ENCODE peak calls at places on chromosomes 3 and 15, in eight cellular contexts. A is mesenchymal stem cell; N is GM12891; M is AML-193; J is activated T-helper 2 cell treated with anti-CD3 and anti-CD28 coated beads, Interferon-gamma antibody, Interleukin-2, Interleukin-4, amounts not matched to agents 10 μg/mL and 5 μg/mL and 100 μg/mL, durations not matched to agents 14 hours and 24 hours and 36 hours; P is skeletal muscle cell; B is LoVo; F is activated CD4-positive, alpha-beta T cell treated with anti-CD3 and anti-CD28 coated beads for 1 hour. X is an unnamed sample.
A peak's percentile ranks its signal among the peaks of the same experiment; 100 is the strongest.

GRCh38 chr3:24365168-24365567 is 129.5 kb downstream of the THRB start:
- DNase-seq in A (peak; percentile 85), N (no peak), M (no peak), J (no peak), P (peak; percentile 71), B (peak; percentile 80), F (no peak), X (no peak)

GRCh38 chr15:69056365-69056764 is 41.9 kb downstream of the NOX5 start:
- DNase-seq in A (no peak), N (no peak), M (no peak), J (no peak), P (no peak), B (peak; percentile 54), F (no peak), X (no peak)

GRCh38 chr3:56704706-56705105 is 21.6 kb upstream of the TASOR start:
- DNase-seq in A (no peak), N (no peak), M (no peak), J (no peak), P (no peak), B (no peak), F (no peak), X (no peak)

GRCh38 chr3:5267253-5267652 is 79.7 kb downstream of the EDEM1 start:
- DNase-seq in A (no peak), N (no peak), M (no peak), J (no peak), P (no peak), B (no peak), F (no peak), X (no peak)

GRCh38 chr3:11565492-11565891 is 78.2 kb downstream of the VGLL4 start:
- DNase-seq in A (no peak), N (no peak), M (no peak), J (no peak), P (no peak), B (no peak), F (no peak), X (no peak)

GRCh38 chr3:31445701-31446100 is 87.0 kb upstream of the STT3B start:
- DNase-seq in A (no peak), N (no peak), M (no peak), J (no peak), P (no peak), B (no peak), F (no peak), X (no peak)

GRCh38 chr3:186109897-186110803 is 1.3 kb upstream of the ETV5 start:
- DNase-seq in A (peak; percentile 72), N (no peak), M (no peak), J (no peak), P (no peak), B (peak; percentile 40), F (no peak), X (no peak)

GRCh38 chr3:65348596-65348995 is 660.8 kb upstream of the ADAMTS9 start:
- DNase-seq in A (peak; percentile 87), N (no peak), M (no peak), J (no peak), P (peak; percentile 41), B (no peak), F (no peak), X (no peak)

GRCh38 chr3:135235541-135235940 is 440.5 kb downstream of the EPHB1 start:
- DNase-seq in A (no peak), N (no peak), M (no peak), J (no peak), P (no peak), B (no peak), F (no peak), X (no peak)

GRCh38 chr3:195075199-195075940 is 195.6 kb downstream of the XXYLT1 start:
- DNase-seq in A (no peak), N (no peak), M (no peak), J (no peak), P (no peak), B (no peak), F (no peak), X (no peak)

GRCh38 chr3:72380193-72380592 is 468.1 kb downstream of the SHQ1 start:
- DNase-seq in A (peak; percentile 62), N (no peak), M (no peak), J (no peak), P (no peak), B (no peak), F (no peak), X (no peak)

GRCh38 chr3:134852893-134853351 is 57.9 kb downstream of the EPHB1 start:
- DNase-seq in A (no peak), N (peak; percentile 57), M (no peak), J (no peak), P (no peak), B (no peak), F (no peak), X (no peak)

GRCh38 chr3:133980035-133980434 is 49.7 kb downstream of the SLCO2A1 start:
- DNase-seq in A (no peak), N (no peak), M (no peak), J (no peak), P (no peak), B (no peak), F (no peak), X (no peak)

GRCh38 chr3:191762323-191762960 is 301.5 kb downstream of the PYDC2 start:
- DNase-seq in A (peak; percentile 81), N (no peak), M (no peak), J (no peak), P (peak; percentile 77), B (peak; percentile 49), F (no peak), X (no peak)

GRCh38 chr3:105431171-105431570 is 64.5 kb downstream of the ALCAM start:
- DNase-seq in A (no peak), N (no peak), M (no peak), J (no peak), P (no peak), B (no peak), F (no peak), X (peak; percentile 42)

GRCh38 chr3:68017069-68017468 is 362.7 kb upstream of the SUCLG2 start:
- DNase-seq in A (no peak), N (no peak), M (no peak), J (no peak), P (no peak), B (no peak), F (no peak), X (no peak)

GRCh38 chr15:31013863-31014607 is 22.6 kb upstream of the MTMR10 start:
- DNase-seq in A (no peak), N (no peak), M (no peak), J (no peak), P (no peak), B (no peak), F (no peak), X (no peak)

GRCh38 chr3:94285874-94286273 is 223.0 kb downstream of the NSUN3 start:
- DNase-seq in A (no peak), N (no peak), M (peak; percentile 43), J (no peak), P (no peak), B (no peak), F (no peak), X (no peak)

GRCh38 chr3:120344349-120344748 is 4.8 kb downstream of the LRRC58 start:
- DNase-seq in A (peak; percentile 16), N (no peak), M (no peak), J (no peak), P (no peak), B (peak; percentile 48), F (no peak), X (no peak)

GRCh38 chr3:111859974-111860859 is 1.2 kb downstream of the PHLDB2 start:
- DNase-seq in A (peak; percentile 93), N (peak; percentile 42), M (peak; percentile 87), J (peak; percentile 45), P (peak; percentile 69), B (peak; percentile 72), F (peak; percentile 30), X (peak; percentile 61)

GRCh38 chr3:142808103-142808917 is 80.6 kb downstream of the PCOLCE2 start:
- DNase-seq in A (peak; percentile 72), N (no peak), M (no peak), J (no peak), P (no peak), B (peak; percentile 6), F (no peak), X (no peak)

GRCh38 chr3:30644615-30645014 is 38.2 kb downstream of the TGFBR2 start:
- DNase-seq in A (peak; percentile 58), N (no peak), M (peak; percentile 75), J (no peak), P (peak; percentile 39), B (no peak), F (peak; percentile 44), X (no peak)

GRCh38 chr3:190546881-190547510 is 33.1 kb downstream of the IL1RAP start:
- DNase-seq in A (no peak), N (no peak), M (no peak), J (no peak), P (no peak), B (no peak), F (no peak), X (no peak)

GRCh38 chr3:41274944-41275668 is 75.8 kb downstream of the CTNNB1 start:
- DNase-seq in A (peak; percentile 57), N (no peak), M (no peak), J (no peak), P (peak; percentile 74), B (peak; percentile 63), F (no peak), X (no peak)

GRCh38 chr15:69626095-69627066 is 173.8 kb downstream of the RPLP1 start:
- DNase-seq in A (no peak), N (no peak), M (no peak), J (no peak), P (no peak), B (no peak), F (no peak), X (no peak)

GRCh38 chr3:193515884-193516438 is 38.7 kb downstream of the ATP13A4 start:
- DNase-seq in A (no peak), N (no peak), M (no peak), J (no peak), P (no peak), B (no peak), F (no peak), X (no peak)

GRCh38 chr15:62503451-62503850 is 338.4 kb upstream of the C2CD4B start:
- DNase-seq in A (peak; percentile 85), N (no peak), M (no peak), J (no peak), P (no peak), B (peak; percentile 12), F (no peak), X (no peak)

GRCh38 chr3:13162550-13163320 is 89.5 kb upstream of the IQSEC1 start:
- DNase-seq in A (no peak), N (no peak), M (no peak), J (no peak), P (no peak), B (no peak), F (no peak), X (no peak)

GRCh38 chr3:113531826-113532697 is at the start of gene SIDT1:
- DNase-seq in A (peak; percentile 34), N (no peak), M (peak; percentile 59), J (peak; percentile 68), P (no peak), B (peak; percentile 67), F (peak; percentile 57), X (peak; percentile 59)

X was measured in NCI-H1092 treated with DMSO at 0.1 percent for 48 hours.